ENCODE peak calls at places on chromosomes 13 and 19, in four cellular contexts. G is astrocyte of the cerebellum, K is bronchial epithelial cell, J is tibial artery. C is an unnamed sample.

GRCh38 chr13:103098535-103098934 is 32.3 kb upstream of the SLC10A2 start:
- DNase-seq in G (no peak), K (no peak), J (no peak), C (no peak)

GRCh38 chr19:56476093-56476492 is 1.1 kb downstream of the ZNF667 start:
- DNase-seq in G (no peak), K (no peak), J (no peak), C (no peak)

GRCh38 chr19:12828494-12828893 is 5.9 kb downstream of the RTBDN start:
- DNase-seq in G (no peak), K (no peak), J (no peak), C (no peak)

GRCh38 chr13:99406799-99407201 is 94.5 kb upstream of the TM9SF2 start:
- DNase-seq in G (no peak), K (no peak), J (peak), C (no peak)

GRCh38 chr19:12899891-12900518 is 9.0 kb downstream of the GCDH start:
- DNase-seq in G (no peak), K (no peak), J (no peak), C (no peak)

GRCh38 chr19:15048885-15049541 is at the start of gene CASP14:
- DNase-seq in G (no peak), K (no peak), J (no peak), C (no peak)

GRCh38 chr19:14118165-14119051 is 846 bp upstream of the PRKACA start:
- DNase-seq in G (no peak), K (peak), J (peak), C (peak)

GRCh38 chr19:43692882-43693281 is 22.9 kb upstream of the PLAUR start:
- DNase-seq in G (no peak), K (no peak), J (no peak), C (no peak)

GRCh38 chr13:25292301-25292700 is 5.0 kb upstream of the MTMR6 start:
- DNase-seq in G (no peak), K (peak), J (no peak), C (no peak)

DNA sequence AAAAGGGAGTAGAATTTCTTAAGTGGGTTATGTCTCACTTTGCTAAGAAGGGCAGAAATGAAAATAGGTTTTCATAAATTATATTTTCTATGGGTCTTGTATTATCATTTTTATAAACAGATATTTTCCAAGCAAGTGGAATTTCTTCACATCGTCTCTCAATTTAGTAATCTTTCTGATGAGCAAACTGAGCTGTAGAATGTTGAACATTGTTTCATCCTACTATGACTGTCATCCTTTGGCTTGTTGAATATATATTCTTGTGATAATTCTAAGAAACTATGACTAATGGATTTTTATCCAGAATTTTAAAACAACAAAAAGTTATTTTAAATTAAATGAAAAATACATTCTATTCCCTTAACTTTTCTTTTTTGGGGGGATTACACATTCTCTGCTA is 313.8 kb downstream of the ENOX1 start:
- DNase-seq in G (no peak), K (no peak), J (no peak), C (no peak)
- H3K4me3 ChIP-seq in G (no peak), K (no peak), J (no peak), C (no peak)

DNA sequence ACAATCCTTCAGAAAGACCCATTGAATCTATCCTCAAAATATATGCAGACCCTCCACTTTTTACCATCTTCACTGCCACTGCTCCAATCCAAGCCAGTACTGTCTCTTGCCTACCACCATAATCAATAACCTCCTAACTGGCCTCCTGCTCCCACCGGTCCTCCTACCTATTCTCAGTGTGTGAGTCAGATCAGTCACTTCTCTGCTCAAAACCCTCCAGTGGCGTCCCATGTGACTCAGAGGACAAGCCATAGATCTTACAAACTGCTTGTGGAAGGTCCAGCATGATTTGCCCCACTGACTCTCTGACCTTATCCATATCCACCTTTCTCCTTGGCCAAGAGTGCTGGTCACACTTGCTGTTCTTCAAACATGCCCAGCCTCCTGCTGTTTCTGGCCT is 23.4 kb upstream of the MBNL2 start:
- DNase-seq in G (no peak), K (no peak), J (no peak), C (no peak)
- TF ChIP-seq CTCF in G (no peak), K (no peak), J (no peak), C (no peak)

DNA sequence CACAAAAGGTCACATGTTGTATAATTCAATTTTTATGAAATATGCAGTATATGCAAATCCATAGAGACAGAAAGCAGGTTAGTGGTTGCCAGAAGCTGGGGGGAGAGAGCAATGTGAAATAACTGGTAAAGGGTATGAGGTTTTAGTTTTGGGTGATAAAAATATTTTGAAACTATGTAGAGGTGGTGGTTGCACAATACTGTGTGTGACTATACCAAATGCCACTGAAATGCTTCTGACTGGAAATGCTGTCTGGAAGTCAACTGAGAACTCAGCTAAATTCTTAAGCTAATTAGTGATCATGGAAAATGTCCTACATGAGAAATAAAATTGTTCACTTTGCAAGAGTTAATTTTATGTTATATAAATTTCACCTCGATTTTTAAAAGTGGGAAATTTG is 65.3 kb upstream of the RXFP2 start:
- DNase-seq in G (no peak), K (no peak), J (no peak), C (peak)
- H3K4me3 ChIP-seq in G (no peak), K (no peak), J (no peak), C (no peak)

DNA sequence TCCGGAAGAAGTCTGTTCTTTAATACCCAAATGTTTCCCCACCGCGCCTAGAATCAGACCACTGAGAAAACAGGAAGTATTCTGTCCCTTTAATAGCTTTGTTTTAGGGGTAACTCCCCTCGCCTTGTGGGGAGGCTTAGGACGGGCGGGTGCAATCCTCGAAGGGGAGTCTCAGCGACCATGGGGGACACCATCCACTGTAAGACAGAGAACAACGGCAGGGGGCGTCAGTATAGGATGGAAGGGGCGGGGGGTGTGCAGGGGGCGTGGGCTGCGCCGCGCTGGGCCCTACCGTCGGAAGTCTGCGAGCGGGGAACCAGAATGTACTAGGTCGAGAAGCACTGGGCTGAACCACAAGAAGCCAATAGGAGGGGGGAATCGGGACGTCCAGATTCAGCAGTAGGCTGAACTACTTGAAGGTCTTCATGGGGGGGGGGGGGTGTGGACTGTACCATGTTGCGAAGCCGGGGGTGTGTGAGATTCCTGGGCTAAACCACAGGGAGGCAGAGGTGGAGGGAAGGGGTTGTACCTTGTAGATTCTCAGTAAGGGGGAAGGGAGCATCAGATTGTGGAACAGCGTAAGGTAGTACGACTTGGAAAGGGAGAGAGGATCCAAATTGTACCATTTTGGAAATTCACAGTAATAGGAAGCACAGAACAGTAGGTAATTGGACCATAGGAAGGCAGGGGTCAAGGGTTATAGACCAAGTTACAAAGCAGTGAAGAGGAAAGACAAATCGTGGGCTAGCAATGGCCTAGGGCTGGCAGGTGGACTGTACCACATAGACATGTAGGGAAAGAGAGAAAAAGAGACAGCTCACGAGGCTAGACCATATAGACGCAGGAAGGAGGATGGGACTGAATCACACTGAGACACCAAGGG is 1.0 kb upstream of the DBP start:
- DNase-seq in G (peak), K (peak), J (peak), C (peak)
- TF ChIP-seq CTCF in G (no peak), K (no peak), J (no peak), C (no peak)

DNA sequence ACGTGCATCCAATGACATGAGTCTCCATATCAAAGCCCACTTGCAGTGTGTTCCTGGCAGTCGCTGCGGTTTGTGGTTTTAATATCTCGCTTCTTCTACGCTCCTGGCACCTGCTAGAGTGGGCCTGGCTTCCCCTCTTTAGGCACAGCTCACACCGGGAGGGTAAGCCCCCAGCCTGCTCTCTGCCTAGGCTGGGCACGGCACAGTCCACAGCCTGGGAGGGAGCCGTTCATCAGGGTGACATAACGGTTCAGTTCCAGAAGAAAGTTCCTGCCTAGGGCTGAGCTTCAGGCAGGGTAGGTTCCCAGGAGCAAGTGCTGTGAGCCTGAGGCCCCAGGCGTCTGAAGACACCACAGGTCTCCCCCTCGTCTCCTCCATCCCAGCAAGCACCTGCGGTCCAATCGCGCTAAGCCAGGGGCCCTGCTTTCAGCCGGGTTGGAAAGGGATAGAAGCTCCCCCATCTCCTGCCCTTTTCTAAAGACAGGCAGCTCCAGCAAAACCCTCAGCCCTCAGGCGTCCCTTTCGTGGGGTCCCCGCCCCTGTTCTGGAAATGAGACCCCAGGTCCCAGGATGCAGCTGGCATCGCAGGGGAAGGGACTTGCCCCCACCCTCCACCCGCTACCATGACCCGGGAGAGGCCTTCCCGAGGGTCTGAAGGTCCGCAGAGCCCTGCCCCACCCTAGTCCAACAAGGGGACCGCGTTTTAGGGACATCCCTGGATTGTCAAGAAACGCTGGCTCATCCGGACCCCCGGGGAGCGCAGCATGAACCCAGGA is 121.6 kb upstream of the ZNF507 start:
- DNase-seq in G (no peak), K (peak), J (no peak), C (no peak)
- H3K4me3 ChIP-seq in G (no peak), K (no peak), J (no peak), C (no peak)